ENCODE peak calls at places on chromosomes 11 and 22, in eight cellular contexts. D is naive thymus-derived CD4-positive, alpha-beta T cell; I is esophagus squamous epithelium; Y is psoas muscle; N is pancreas; K is tibial artery; W is HCT116; T is cardiac muscle cell. B is an unnamed sample.

GRCh38 chr11:64181506-64182411 is 4.2 kb upstream of the STIP1 start:
- DNase-seq in N (peak), W (peak), D (peak), Y (peak), T (peak), I (peak), K (peak), B (peak)

GRCh38 chr11:94933225-94934130 is 39.9 kb downstream of the CWC15 start:
- DNase-seq in N (peak), T (peak), I (no peak), K (peak), W (no peak), Y (peak), D (no peak), B (no peak)

GRCh38 chr11:12547953-12548650 is 126.1 kb upstream of the TEAD1 start:
- DNase-seq in T (peak), I (no peak), K (peak), D (no peak), Y (no peak), W (no peak), N (no peak), B (no peak)

GRCh38 chr11:11843233-11843632 is 1.5 kb downstream of the USP47 start:
- DNase-seq in I (no peak), Y (no peak), T (peak), W (no peak), N (no peak), D (no peak), K (no peak), B (no peak)

GRCh38 chr11:129278586-129279319 is 86.6 kb upstream of the ARHGAP32 start:
- DNase-seq in N (peak), Y (peak), W (no peak), D (peak), I (no peak), K (no peak), T (peak), B (no peak)

GRCh38 chr22:44884968-44885805 is 124.6 kb downstream of the PHF21B start:
- DNase-seq in T (no peak), W (no peak), N (no peak), Y (no peak), D (no peak), K (peak), I (no peak), B (no peak)

GRCh38 chr11:110968348-110969062 is 256.3 kb upstream of the ARHGAP20 start:
- DNase-seq in D (no peak), W (no peak), I (no peak), N (no peak), Y (no peak), T (peak), K (no peak), B (no peak)

GRCh38 chr11:130146797-130147196 is 12.8 kb upstream of the ST14 start:
- DNase-seq in K (peak), T (peak), I (no peak), W (no peak), N (peak), D (no peak), Y (no peak), B (no peak)

GRCh38 chr11:23991140-23991539 is 505.7 kb upstream of the LUZP2 start:
- DNase-seq in D (no peak), N (no peak), T (peak), W (no peak), K (no peak), I (no peak), Y (no peak), B (no peak)

GRCh38 chr11:8219257-8220021 is 44.2 kb downstream of the LMO1 start:
- DNase-seq in N (peak), T (peak), Y (no peak), W (peak), I (no peak), K (no peak), D (no peak), B (no peak)

GRCh38 chr11:40417627-40418026 is 1041.8 kb downstream of the LRRC4C start:
- DNase-seq in K (no peak), Y (no peak), I (no peak), D (no peak), W (no peak), N (no peak), T (no peak), B (no peak)

GRCh38 chr11:114397349-114397982 is 2.8 kb downstream of the C11orf71 start:
- DNase-seq in D (no peak), I (no peak), Y (no peak), K (no peak), N (no peak), T (no peak), W (no peak), B (no peak)

GRCh38 chr11:20511982-20512381 is 87.4 kb upstream of the SLC6A5 start:
- DNase-seq in D (no peak), K (no peak), W (no peak), T (no peak), I (no peak), N (no peak), Y (no peak), B (no peak)

GRCh38 chr11:35144103-35144741 is 5.3 kb downstream of the CD44 start:
- DNase-seq in Y (no peak), K (no peak), T (peak), N (no peak), W (no peak), I (no peak), D (peak), B (no peak)

GRCh38 chr11:7348432-7349298 is 97.0 kb downstream of the SYT9 start:
- DNase-seq in D (no peak), T (peak), K (no peak), I (no peak), N (no peak), Y (no peak), W (no peak), B (no peak)

GRCh38 chr11:17156283-17156682 is 51.5 kb downstream of the PIK3C2A start:
- DNase-seq in D (no peak), Y (no peak), T (no peak), K (no peak), I (no peak), W (no peak), N (no peak), B (no peak)

GRCh38 chr11:34680918-34681554 is 60.1 kb downstream of the EHF start:
- DNase-seq in K (no peak), T (peak), N (no peak), I (no peak), W (peak), D (no peak), Y (no peak), B (no peak)

GRCh38 chr11:111093061-111093460 is 152.5 kb upstream of the POU2AF2 start:
- DNase-seq in Y (no peak), I (no peak), D (no peak), T (no peak), W (no peak), K (no peak), N (no peak), B (no peak)

GRCh38 chr22:24968066-24968561 is 15.6 kb downstream of the KIAA1671 start:
- DNase-seq in N (peak), T (no peak), K (no peak), D (no peak), W (peak), I (no peak), Y (peak), B (no peak)

GRCh38 chr11:85663781-85664560 is 958 bp downstream of the CREBZF start:
- DNase-seq in W (peak), D (peak), T (peak), I (peak), K (peak), N (peak), Y (peak), B (peak)

GRCh38 chr22:22376352-22376706 is 131.7 kb downstream of the VPREB1 start:
- DNase-seq in N (no peak), T (no peak), K (no peak), Y (no peak), D (no peak), I (no peak), W (no peak), B (no peak)

GRCh38 chr11:44349328-44349727 is 39.4 kb upstream of the ALX4 start:
- DNase-seq in D (no peak), I (no peak), Y (no peak), W (no peak), N (no peak), T (no peak), K (no peak), B (no peak)

GRCh38 chr11:79465160-79465559 is 24.3 kb upstream of the TENM4 start:
- DNase-seq in I (no peak), K (no peak), T (no peak), D (no peak), N (no peak), W (no peak), Y (no peak), B (no peak)

GRCh38 chr11:126991596-126991995 is 9.0 kb downstream of the KIRREL3 start:
- DNase-seq in K (no peak), Y (no peak), D (no peak), T (peak), W (no peak), N (no peak), I (no peak), B (no peak)

GRCh38 chr11:69202511-69203221 is 46.9 kb downstream of the SMIM38 start:
- DNase-seq in N (no peak), I (no peak), D (no peak), Y (no peak), W (no peak), T (no peak), K (peak), B (peak)

GRCh38 chr11:119885861-119886567 is 157.0 kb upstream of the NECTIN1 start:
- DNase-seq in N (no peak), K (no peak), T (no peak), W (no peak), I (no peak), D (no peak), Y (no peak), B (no peak)

GRCh38 chr11:133956650-133957633 is at the start of gene IGSF9B:
- DNase-seq in I (no peak), K (peak), N (peak), W (peak), T (peak), D (peak), Y (peak), B (peak)

GRCh38 chr11:126140932-126141291 is 70.5 kb downstream of the RPUSD4 start:
- DNase-seq in W (no peak), Y (no peak), T (peak), I (no peak), K (no peak), N (peak), D (no peak), B (no peak)

GRCh38 chr11:119316729-119317591 is at the start of gene MCAM:
- DNase-seq in K (peak), D (no peak), I (no peak), Y (peak), T (peak), N (no peak), W (no peak), B (no peak)

GRCh38 chr11:118003021-118003423 is 16.8 kb downstream of the IL10RA start:
- DNase-seq in T (no peak), D (peak), I (no peak), W (no peak), Y (no peak), N (no peak), K (no peak), B (no peak)

GRCh38 chr22:49052023-49052538 is 775.6 kb downstream of the BRD1 start:
- DNase-seq in N (peak), Y (no peak), T (peak), K (peak), W (no peak), I (no peak), D (peak), B (peak)

GRCh38 chr11:124934862-124935547 is 842 bp downstream of the HEPACAM start:
- DNase-seq in W (no peak), K (no peak), I (no peak), N (no peak), D (no peak), T (peak), Y (no peak), B (no peak)

GRCh38 chr11:57230797-57231538 is 6.1 kb downstream of the APLNR start:
- DNase-seq in Y (no peak), W (no peak), K (no peak), I (no peak), N (no peak), D (no peak), T (peak), B (no peak)

GRCh38 chr22:22520020-22520656 is at the start of gene ZNF280A:
- DNase-seq in D (no peak), W (peak), N (no peak), T (peak), Y (no peak), I (no peak), K (no peak), B (no peak)

GRCh38 chr22:25141994-25142620 is 57.6 kb upstream of the CRYBB3 start:
- DNase-seq in D (no peak), W (no peak), Y (no peak), T (no peak), K (no peak), I (no peak), N (no peak), B (no peak)

GRCh38 chr22:26496456-26496855 is 12.8 kb downstream of the SRRD start:
- DNase-seq in I (no peak), N (no peak), W (no peak), Y (no peak), K (no peak), D (no peak), T (no peak), B (no peak)

GRCh38 chr22:26492220-26492619 is 8.5 kb downstream of the SRRD start:
- DNase-seq in N (no peak), T (no peak), D (no peak), Y (no peak), W (no peak), I (no peak), K (no peak), B (no peak)

GRCh38 chr22:26489447-26490036 is 5.9 kb downstream of the SRRD start:
- DNase-seq in Y (no peak), W (no peak), N (no peak), K (no peak), D (no peak), T (no peak), I (no peak), B (no peak)

GRCh38 chr22:26499188-26499703 is 13.0 kb downstream of the TFIP11 start:
- DNase-seq in D (no peak), K (no peak), T (no peak), W (no peak), N (no peak), Y (no peak), I (no peak), B (no peak)

GRCh38 chr22:26494506-26494905 is 10.8 kb downstream of the SRRD start:
- DNase-seq in Y (no peak), N (no peak), T (no peak), K (no peak), D (no peak), W (no peak), I (no peak), B (no peak)
- H3K27ac ChIP-seq in Y (no peak), N (no peak), T (no peak), K (no peak), D (no peak), W (no peak), I (no peak), B (no peak)

GRCh38 chr11:123586568-123586967 is 67.9 kb downstream of the SCN3B start:
- DNase-seq in K (no peak), Y (no peak), I (no peak), N (no peak), D (no peak), W (no peak), T (no peak), B (no peak)

GRCh38 chr11:123587044-123587443 is 67.4 kb downstream of the SCN3B start:
- DNase-seq in I (no peak), N (no peak), D (no peak), T (no peak), W (no peak), K (no peak), Y (no peak), B (no peak)

GRCh38 chr11:123588863-123589262 is 65.6 kb downstream of the SCN3B start:
- DNase-seq in K (no peak), I (no peak), T (no peak), D (no peak), N (no peak), W (no peak), Y (no peak), B (no peak)

GRCh38 chr11:123588117-123588815 is 66.2 kb downstream of the SCN3B start:
- DNase-seq in T (no peak), D (no peak), N (peak), W (no peak), K (no peak), I (no peak), Y (no peak), B (no peak)

DNA sequence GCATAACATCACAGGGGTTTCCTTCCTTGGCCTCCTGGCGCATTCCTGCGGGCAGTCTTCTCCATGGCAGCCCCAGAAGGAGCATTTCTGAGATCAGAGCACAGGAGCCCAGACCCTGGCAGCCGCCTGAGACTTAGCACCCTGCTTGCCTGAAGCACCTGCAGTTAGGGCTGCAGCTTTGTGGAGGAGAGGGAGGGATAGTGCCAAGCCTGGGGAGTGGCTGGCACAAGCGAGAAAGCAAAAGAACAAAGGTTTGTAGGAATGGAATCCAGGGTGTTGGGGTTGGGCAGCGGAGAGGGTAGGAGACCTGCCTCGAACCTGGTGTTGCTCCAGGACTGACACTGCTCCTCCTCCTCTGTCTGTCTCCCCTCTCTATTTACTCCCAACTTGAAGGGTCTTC is 66.9 kb downstream of the SCN3B start:
- DNase-seq in D (no peak), N (no peak), K (no peak), Y (no peak), I (no peak), T (no peak), W (no peak), B (no peak)
- H3K4me3 ChIP-seq in D (no peak), N (no peak), K (no peak), Y (no peak), I (no peak), T (no peak), W (no peak), B (no peak)

DNA sequence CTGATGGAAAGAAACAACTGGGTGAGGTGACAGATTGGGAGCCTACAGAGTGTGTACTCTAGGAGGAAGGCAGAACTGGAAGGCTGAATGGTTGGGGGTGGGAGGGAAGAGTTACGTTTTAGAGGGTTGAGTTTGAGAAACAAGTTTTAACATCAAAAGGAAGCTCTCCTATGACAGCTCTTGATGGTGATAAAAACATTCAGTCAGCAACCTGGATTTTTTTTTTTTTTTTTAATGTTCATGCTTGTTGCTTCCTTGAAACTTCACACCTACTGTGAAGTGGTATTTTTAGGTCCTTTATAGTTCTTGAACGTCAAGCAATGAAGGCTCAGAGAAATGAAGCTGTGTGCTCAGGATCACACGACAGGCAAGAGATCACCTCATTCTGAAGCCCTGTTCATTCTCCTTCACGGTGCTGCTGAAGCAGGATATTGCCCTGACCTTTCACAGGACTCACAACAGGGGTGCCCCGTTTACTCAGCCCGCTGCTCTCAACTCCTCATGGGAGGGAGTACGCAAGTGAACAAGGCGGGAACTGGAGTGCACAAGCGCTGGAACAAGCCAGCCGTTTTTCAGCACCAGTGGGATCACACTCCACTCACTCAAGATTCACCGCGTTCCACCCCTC is 1.6 kb upstream of the TMEM109 start:
- DNase-seq in Y (no peak), W (no peak), K (peak), D (no peak), T (no peak), I (no peak), N (no peak), B (no peak)
- H3K27ac ChIP-seq in Y (peak), W (no peak), K (no peak), D (peak), T (peak), I (peak), N (no peak), B (no peak)

GRCh38 chr11:123195182-123196059 is at the start of gene CLMP:
- DNase-seq in N (peak), I (no peak), Y (peak), T (peak), D (no peak), W (no peak), K (peak), B (no peak)
- H3K4me3 ChIP-seq in N (peak), I (peak), Y (peak), T (peak), D (peak), W (peak), K (peak), B (peak)

GRCh38 chr11:65944191-65944590 is 1.1 kb upstream of the TSGA10IP start:
- DNase-seq in I (no peak), T (no peak), Y (no peak), N (no peak), W (no peak), K (no peak), D (no peak), B (no peak)

GRCh38 chr11:65945941-65946558 is 770 bp downstream of the TSGA10IP start:
- DNase-seq in D (no peak), N (no peak), K (no peak), W (no peak), I (no peak), Y (no peak), T (no peak), B (no peak)

GRCh38 chr11:65946655-65947054 is 1.4 kb downstream of the TSGA10IP start:
- DNase-seq in N (no peak), K (no peak), Y (no peak), I (no peak), D (no peak), W (no peak), T (no peak), B (no peak)

GRCh38 chr11:65944767-65945166 is 513 bp upstream of the TSGA10IP start:
- DNase-seq in K (no peak), Y (no peak), W (no peak), I (no peak), N (no peak), T (no peak), D (no peak), B (no peak)

GRCh38 chr11:65945430-65945911 is at the start of gene TSGA10IP:
- DNase-seq in I (no peak), N (no peak), T (no peak), K (no peak), D (no peak), W (no peak), Y (no peak), B (no peak)
- H3K27ac ChIP-seq in I (no peak), N (no peak), T (no peak), K (no peak), D (no peak), W (no peak), Y (no peak), B (no peak)

GRCh38 chr11:413120-414081 is 1.4 kb downstream of the SIGIRR start:
- DNase-seq in N (no peak), K (no peak), Y (peak), T (no peak), W (no peak), D (peak), I (no peak), B (no peak)

GRCh38 chr11:415640-416041 is 842 bp upstream of the SIGIRR start:
- DNase-seq in I (no peak), T (no peak), Y (peak), D (no peak), K (no peak), N (no peak), W (no peak), B (no peak)

GRCh38 chr11:409600-410471 is 5.0 kb downstream of the SIGIRR start:
- DNase-seq in D (peak), W (no peak), Y (no peak), K (no peak), I (no peak), T (no peak), N (peak), B (no peak)

GRCh38 chr11:414333-414857 is 404 bp downstream of the SIGIRR start:
- DNase-seq in K (no peak), T (no peak), D (peak), N (peak), W (no peak), Y (no peak), I (no peak), B (no peak)

DNA sequence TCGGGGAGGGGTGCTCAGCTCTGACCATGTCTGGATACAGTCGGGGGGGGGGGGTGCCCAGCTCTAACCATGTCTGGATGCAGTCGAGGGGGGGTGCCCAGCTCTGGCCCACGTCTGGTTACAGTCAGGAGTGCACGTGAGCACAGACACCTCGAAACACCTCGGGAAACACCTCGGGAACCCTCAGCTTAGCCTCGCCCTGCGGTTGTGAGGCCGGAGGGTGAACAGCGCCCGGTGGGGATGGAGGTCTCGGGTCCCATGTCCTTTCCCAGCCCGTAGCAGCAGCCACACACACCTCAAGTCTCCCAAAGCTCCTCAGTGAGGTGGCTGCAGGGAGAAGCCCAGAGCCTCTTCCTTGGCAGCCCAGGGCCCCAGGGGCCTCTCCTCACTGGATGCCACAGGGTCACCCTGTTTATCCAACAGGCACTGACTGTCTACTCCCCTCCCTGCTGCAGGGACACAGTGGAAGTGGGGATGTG is 2.1 kb downstream of the SIGIRR start:
- DNase-seq in D (peak), K (no peak), N (no peak), I (no peak), Y (peak), T (no peak), W (no peak), B (no peak)
- H3K4me3 ChIP-seq in D (peak), K (no peak), N (no peak), I (no peak), Y (no peak), T (no peak), W (no peak), B (no peak)